ENCODE peak calls at places on chromosomes 16 and 17, in seven cellular contexts. One of them, this sample, is unnamed.

GRCh38 chr16:64153718-64154117 is 968.1 kb downstream of the CDH11 start:
- DNase-seq in ureter: no peak
- DNase-seq in NCI-H2029: no peak
- DNase-seq in epithelial cell of prostate: no peak
- DNase-seq in GM04503: no peak
- DNase-seq in AG09319: no peak
- DNase-seq in stimulated activated CD8-positive, alpha-beta memory T cell treated with anti-CD3 and anti-CD28 coated beads, Interleukin-4, amount 100 ng/mL, for 1 hour: no peak
- DNase-seq in this sample: no peak

GRCh38 chr17:1180958-1181768 is 1.4 kb upstream of the ABR start:
- DNase-seq in ureter: no peak
- DNase-seq in GM04503: no peak
- DNase-seq in AG09319: no peak
- DNase-seq in stimulated activated CD8-positive, alpha-beta memory T cell treated with anti-CD3 and anti-CD28 coated beads, Interleukin-4, amount 100 ng/mL, for 1 hour: no peak
- DNase-seq in epithelial cell of prostate: no peak
- DNase-seq in NCI-H2029: no peak
- DNase-seq in this sample: no peak

GRCh38 chr17:39281806-39282205 is 56.1 kb upstream of the STAC2 start:
- DNase-seq in NCI-H2029: no peak
- DNase-seq in AG09319: no peak
- DNase-seq in epithelial cell of prostate: no peak
- DNase-seq in ureter: no peak
- DNase-seq in stimulated activated CD8-positive, alpha-beta memory T cell treated with anti-CD3 and anti-CD28 coated beads, Interleukin-4, amount 100 ng/mL, for 1 hour: no peak
- DNase-seq in GM04503: no peak
- DNase-seq in this sample: no peak

GRCh38 chr16:1740781-1741490 is 30.4 kb downstream of the NME3 start:
- DNase-seq in NCI-H2029: no peak
- DNase-seq in epithelial cell of prostate: no peak
- DNase-seq in ureter: no peak
- DNase-seq in stimulated activated CD8-positive, alpha-beta memory T cell treated with anti-CD3 and anti-CD28 coated beads, Interleukin-4, amount 100 ng/mL, for 1 hour: no peak
- DNase-seq in AG09319: no peak
- DNase-seq in GM04503: no peak
- DNase-seq in this sample: no peak

GRCh38 chr16:17459903-17460521 is 10.7 kb downstream of the XYLT1 start:
- DNase-seq in epithelial cell of prostate: no peak
- DNase-seq in ureter: no peak
- DNase-seq in GM04503: no peak
- DNase-seq in stimulated activated CD8-positive, alpha-beta memory T cell treated with anti-CD3 and anti-CD28 coated beads, Interleukin-4, amount 100 ng/mL, for 1 hour: no peak
- DNase-seq in AG09319: no peak
- DNase-seq in NCI-H2029: no peak
- DNase-seq in this sample: no peak

GRCh38 chr17:35256629-35257028 is 13.8 kb downstream of the SLFN5 start:
- DNase-seq in stimulated activated CD8-positive, alpha-beta memory T cell treated with anti-CD3 and anti-CD28 coated beads, Interleukin-4, amount 100 ng/mL, for 1 hour: no peak
- DNase-seq in ureter: no peak
- DNase-seq in GM04503: no peak
- DNase-seq in AG09319: no peak
- DNase-seq in epithelial cell of prostate: no peak
- DNase-seq in NCI-H2029: no peak
- DNase-seq in this sample: no peak

GRCh38 chr16:31072540-31073072 is 1.4 kb downstream of the ZNF668 start:
- DNase-seq in AG09319: no peak
- DNase-seq in epithelial cell of prostate: no peak
- DNase-seq in NCI-H2029: peak
- DNase-seq in stimulated activated CD8-positive, alpha-beta memory T cell treated with anti-CD3 and anti-CD28 coated beads, Interleukin-4, amount 100 ng/mL, for 1 hour: no peak
- DNase-seq in ureter: no peak
- DNase-seq in GM04503: no peak
- DNase-seq in this sample: no peak

GRCh38 chr16:87698241-87698640 is 67.5 kb downstream of the KLHDC4 start:
- DNase-seq in NCI-H2029: no peak
- DNase-seq in AG09319: no peak
- DNase-seq in epithelial cell of prostate: no peak
- DNase-seq in ureter: no peak
- DNase-seq in GM04503: no peak
- DNase-seq in stimulated activated CD8-positive, alpha-beta memory T cell treated with anti-CD3 and anti-CD28 coated beads, Interleukin-4, amount 100 ng/mL, for 1 hour: no peak
- DNase-seq in this sample: no peak

GRCh38 chr16:12137344-12138094 is 161.0 kb downstream of the SNX29 start:
- DNase-seq in epithelial cell of prostate: no peak
- DNase-seq in stimulated activated CD8-positive, alpha-beta memory T cell treated with anti-CD3 and anti-CD28 coated beads, Interleukin-4, amount 100 ng/mL, for 1 hour: no peak
- DNase-seq in ureter: no peak
- DNase-seq in NCI-H2029: no peak
- DNase-seq in AG09319: no peak
- DNase-seq in GM04503: no peak
- DNase-seq in this sample: no peak

GRCh38 chr17:41521574-41522261 is 3.0 kb upstream of the KRT15 start:
- DNase-seq in NCI-H2029: peak
- DNase-seq in ureter: peak
- DNase-seq in GM04503: peak
- DNase-seq in stimulated activated CD8-positive, alpha-beta memory T cell treated with anti-CD3 and anti-CD28 coated beads, Interleukin-4, amount 100 ng/mL, for 1 hour: no peak
- DNase-seq in AG09319: peak
- DNase-seq in epithelial cell of prostate: peak
- DNase-seq in this sample: no peak

GRCh38 chr17:1120596-1121441 is 59.0 kb downstream of the ABR start:
- DNase-seq in NCI-H2029: no peak
- DNase-seq in stimulated activated CD8-positive, alpha-beta memory T cell treated with anti-CD3 and anti-CD28 coated beads, Interleukin-4, amount 100 ng/mL, for 1 hour: no peak
- DNase-seq in epithelial cell of prostate: no peak
- DNase-seq in GM04503: no peak
- DNase-seq in ureter: no peak
- DNase-seq in AG09319: no peak
- DNase-seq in this sample: no peak

GRCh38 chr16:28863929-28864886 is 565 bp downstream of the SH2B1 start:
- DNase-seq in NCI-H2029: no peak
- DNase-seq in GM04503: no peak
- DNase-seq in ureter: no peak
- DNase-seq in stimulated activated CD8-positive, alpha-beta memory T cell treated with anti-CD3 and anti-CD28 coated beads, Interleukin-4, amount 100 ng/mL, for 1 hour: no peak
- DNase-seq in epithelial cell of prostate: no peak
- DNase-seq in AG09319: no peak
- DNase-seq in this sample: no peak

GRCh38 chr16:85380905-85381737 is 232.0 kb upstream of the GSE1 start:
- DNase-seq in stimulated activated CD8-positive, alpha-beta memory T cell treated with anti-CD3 and anti-CD28 coated beads, Interleukin-4, amount 100 ng/mL, for 1 hour: no peak
- DNase-seq in NCI-H2029: no peak
- DNase-seq in AG09319: no peak
- DNase-seq in epithelial cell of prostate: no peak
- DNase-seq in ureter: no peak
- DNase-seq in GM04503: no peak
- DNase-seq in this sample: no peak

GRCh38 chr17:49260011-49260921 is 29.7 kb upstream of the PHOSPHO1 start:
- DNase-seq in epithelial cell of prostate: peak
- DNase-seq in AG09319: peak
- DNase-seq in stimulated activated CD8-positive, alpha-beta memory T cell treated with anti-CD3 and anti-CD28 coated beads, Interleukin-4, amount 100 ng/mL, for 1 hour: peak
- DNase-seq in NCI-H2029: no peak
- DNase-seq in ureter: peak
- DNase-seq in GM04503: peak
- DNase-seq in this sample: peak

GRCh38 chr17:7346761-7347614 is 5.0 kb upstream of the KCTD11 start:
- DNase-seq in stimulated activated CD8-positive, alpha-beta memory T cell treated with anti-CD3 and anti-CD28 coated beads, Interleukin-4, amount 100 ng/mL, for 1 hour: no peak
- DNase-seq in GM04503: no peak
- DNase-seq in epithelial cell of prostate: no peak
- DNase-seq in ureter: no peak
- DNase-seq in NCI-H2029: no peak
- DNase-seq in AG09319: no peak
- DNase-seq in this sample: no peak

GRCh38 chr16:68088130-68088972 is 3.2 kb downstream of the NFATC3 start:
- DNase-seq in NCI-H2029: no peak
- DNase-seq in epithelial cell of prostate: no peak
- DNase-seq in ureter: no peak
- DNase-seq in AG09319: no peak
- DNase-seq in GM04503: no peak
- DNase-seq in stimulated activated CD8-positive, alpha-beta memory T cell treated with anti-CD3 and anti-CD28 coated beads, Interleukin-4, amount 100 ng/mL, for 1 hour: no peak
- DNase-seq in this sample: no peak

GRCh38 chr16:16073884-16074781 is 124.7 kb downstream of the ABCC1 start:
- DNase-seq in epithelial cell of prostate: no peak
- DNase-seq in GM04503: peak
- DNase-seq in ureter: no peak
- DNase-seq in AG09319: peak
- DNase-seq in stimulated activated CD8-positive, alpha-beta memory T cell treated with anti-CD3 and anti-CD28 coated beads, Interleukin-4, amount 100 ng/mL, for 1 hour: no peak
- DNase-seq in NCI-H2029: no peak
- DNase-seq in this sample: no peak

GRCh38 chr17:81489986-81490598 is 22.5 kb downstream of the ACTG1 start:
- DNase-seq in ureter: no peak
- DNase-seq in stimulated activated CD8-positive, alpha-beta memory T cell treated with anti-CD3 and anti-CD28 coated beads, Interleukin-4, amount 100 ng/mL, for 1 hour: no peak
- DNase-seq in epithelial cell of prostate: no peak
- DNase-seq in GM04503: no peak
- DNase-seq in AG09319: no peak
- DNase-seq in NCI-H2029: no peak
- DNase-seq in this sample: no peak

GRCh38 chr16:14325921-14326401 is 254.8 kb downstream of the MRTFB start:
- DNase-seq in AG09319: peak
- DNase-seq in ureter: no peak
- DNase-seq in epithelial cell of prostate: no peak
- DNase-seq in stimulated activated CD8-positive, alpha-beta memory T cell treated with anti-CD3 and anti-CD28 coated beads, Interleukin-4, amount 100 ng/mL, for 1 hour: no peak
- DNase-seq in GM04503: no peak
- DNase-seq in NCI-H2029: no peak
- DNase-seq in this sample: no peak

GRCh38 chr16:1057252-1057932 is 15.2 kb upstream of the SSTR5 start:
- DNase-seq in epithelial cell of prostate: no peak
- DNase-seq in stimulated activated CD8-positive, alpha-beta memory T cell treated with anti-CD3 and anti-CD28 coated beads, Interleukin-4, amount 100 ng/mL, for 1 hour: peak
- DNase-seq in ureter: no peak
- DNase-seq in AG09319: no peak
- DNase-seq in GM04503: no peak
- DNase-seq in NCI-H2029: no peak
- DNase-seq in this sample: peak

GRCh38 chr16:63876096-63876495 is 1245.8 kb downstream of the CDH11 start:
- DNase-seq in epithelial cell of prostate: no peak
- DNase-seq in AG09319: no peak
- DNase-seq in stimulated activated CD8-positive, alpha-beta memory T cell treated with anti-CD3 and anti-CD28 coated beads, Interleukin-4, amount 100 ng/mL, for 1 hour: no peak
- DNase-seq in GM04503: no peak
- DNase-seq in ureter: no peak
- DNase-seq in NCI-H2029: no peak
- DNase-seq in this sample: no peak

GRCh38 chr16:86383488-86384262 is 126.7 kb upstream of the FOXF1 start:
- DNase-seq in GM04503: peak
- DNase-seq in AG09319: peak
- DNase-seq in epithelial cell of prostate: no peak
- DNase-seq in ureter: no peak
- DNase-seq in stimulated activated CD8-positive, alpha-beta memory T cell treated with anti-CD3 and anti-CD28 coated beads, Interleukin-4, amount 100 ng/mL, for 1 hour: no peak
- DNase-seq in NCI-H2029: no peak
- DNase-seq in this sample: no peak

GRCh38 chr17:41082565-41083136 is 1.3 kb upstream of the KRTAP4-7 start:
- DNase-seq in ureter: no peak
- DNase-seq in AG09319: no peak
- DNase-seq in NCI-H2029: no peak
- DNase-seq in stimulated activated CD8-positive, alpha-beta memory T cell treated with anti-CD3 and anti-CD28 coated beads, Interleukin-4, amount 100 ng/mL, for 1 hour: no peak
- DNase-seq in GM04503: no peak
- DNase-seq in epithelial cell of prostate: peak
- DNase-seq in this sample: no peak

GRCh38 chr16:67833035-67833417 is 9.1 kb upstream of the THAP11 start:
- DNase-seq in GM04503: no peak
- DNase-seq in NCI-H2029: no peak
- DNase-seq in epithelial cell of prostate: no peak
- DNase-seq in ureter: no peak
- DNase-seq in AG09319: peak
- DNase-seq in stimulated activated CD8-positive, alpha-beta memory T cell treated with anti-CD3 and anti-CD28 coated beads, Interleukin-4, amount 100 ng/mL, for 1 hour: no peak
- DNase-seq in this sample: no peak

GRCh38 chr16:11064846-11065245 is 120.5 kb downstream of the CLEC16A start:
- DNase-seq in ureter: no peak
- DNase-seq in stimulated activated CD8-positive, alpha-beta memory T cell treated with anti-CD3 and anti-CD28 coated beads, Interleukin-4, amount 100 ng/mL, for 1 hour: no peak
- DNase-seq in AG09319: no peak
- DNase-seq in GM04503: no peak
- DNase-seq in epithelial cell of prostate: no peak
- DNase-seq in NCI-H2029: no peak
- DNase-seq in this sample: no peak

GRCh38 chr17:82300707-82301270 is 16.6 kb downstream of the CD7 start:
- DNase-seq in epithelial cell of prostate: no peak
- DNase-seq in ureter: no peak
- DNase-seq in NCI-H2029: no peak
- DNase-seq in stimulated activated CD8-positive, alpha-beta memory T cell treated with anti-CD3 and anti-CD28 coated beads, Interleukin-4, amount 100 ng/mL, for 1 hour: peak
- DNase-seq in GM04503: no peak
- DNase-seq in AG09319: no peak
- DNase-seq in this sample: peak

GRCh38 chr16:57590654-57591085 is 37.8 kb upstream of the ADGRG1 start:
- DNase-seq in GM04503: peak
- DNase-seq in stimulated activated CD8-positive, alpha-beta memory T cell treated with anti-CD3 and anti-CD28 coated beads, Interleukin-4, amount 100 ng/mL, for 1 hour: no peak
- DNase-seq in AG09319: no peak
- DNase-seq in NCI-H2029: no peak
- DNase-seq in epithelial cell of prostate: peak
- DNase-seq in ureter: no peak
- DNase-seq in this sample: no peak

GRCh38 chr16:83245061-83245460 is 562.7 kb upstream of the HSBP1 start:
- DNase-seq in NCI-H2029: no peak
- DNase-seq in ureter: no peak
- DNase-seq in GM04503: no peak
- DNase-seq in AG09319: no peak
- DNase-seq in stimulated activated CD8-positive, alpha-beta memory T cell treated with anti-CD3 and anti-CD28 coated beads, Interleukin-4, amount 100 ng/mL, for 1 hour: no peak
- DNase-seq in epithelial cell of prostate: no peak
- DNase-seq in this sample: no peak

GRCh38 chr16:57794849-57795430 is 7.4 kb downstream of the KIFC3 start:
- DNase-seq in epithelial cell of prostate: no peak
- DNase-seq in NCI-H2029: no peak
- DNase-seq in stimulated activated CD8-positive, alpha-beta memory T cell treated with anti-CD3 and anti-CD28 coated beads, Interleukin-4, amount 100 ng/mL, for 1 hour: no peak
- DNase-seq in AG09319: no peak
- DNase-seq in ureter: no peak
- DNase-seq in GM04503: no peak
- DNase-seq in this sample: no peak

GRCh38 chr16:287298-287811 is 4.4 kb downstream of the PDIA2 start:
- DNase-seq in epithelial cell of prostate: no peak
- DNase-seq in ureter: no peak
- DNase-seq in GM04503: no peak
- DNase-seq in stimulated activated CD8-positive, alpha-beta memory T cell treated with anti-CD3 and anti-CD28 coated beads, Interleukin-4, amount 100 ng/mL, for 1 hour: no peak
- DNase-seq in AG09319: no peak
- DNase-seq in NCI-H2029: peak
- DNase-seq in this sample: no peak

GRCh38 chr16:65121870-65122723 is at the start of gene CDH11:
- DNase-seq in epithelial cell of prostate: no peak
- DNase-seq in NCI-H2029: no peak
- DNase-seq in stimulated activated CD8-positive, alpha-beta memory T cell treated with anti-CD3 and anti-CD28 coated beads, Interleukin-4, amount 100 ng/mL, for 1 hour: no peak
- DNase-seq in AG09319: peak
- DNase-seq in GM04503: no peak
- DNase-seq in ureter: peak
- DNase-seq in this sample: peak

GRCh38 chr17:50272246-50272645 is 2.0 kb upstream of the TMEM92 start:
- DNase-seq in AG09319: no peak
- DNase-seq in stimulated activated CD8-positive, alpha-beta memory T cell treated with anti-CD3 and anti-CD28 coated beads, Interleukin-4, amount 100 ng/mL, for 1 hour: no peak
- DNase-seq in epithelial cell of prostate: no peak
- DNase-seq in GM04503: no peak
- DNase-seq in NCI-H2029: no peak
- DNase-seq in ureter: peak
- DNase-seq in this sample: no peak

GRCh38 chr17:66576473-66576872 is 258.4 kb upstream of the CACNG5 start:
- DNase-seq in NCI-H2029: no peak
- DNase-seq in ureter: no peak
- DNase-seq in epithelial cell of prostate: no peak
- DNase-seq in AG09319: no peak
- DNase-seq in stimulated activated CD8-positive, alpha-beta memory T cell treated with anti-CD3 and anti-CD28 coated beads, Interleukin-4, amount 100 ng/mL, for 1 hour: no peak
- DNase-seq in GM04503: no peak
- DNase-seq in this sample: peak

GRCh38 chr17:7523033-7523432 is 25.8 kb upstream of the TNFSF12 start:
- DNase-seq in epithelial cell of prostate: no peak
- DNase-seq in GM04503: no peak
- DNase-seq in ureter: no peak
- DNase-seq in stimulated activated CD8-positive, alpha-beta memory T cell treated with anti-CD3 and anti-CD28 coated beads, Interleukin-4, amount 100 ng/mL, for 1 hour: peak
- DNase-seq in NCI-H2029: no peak
- DNase-seq in AG09319: no peak
- DNase-seq in this sample: no peak